ENCODE peak calls at places on chromosome 1, in five cellular contexts. W is osteocyte, E is Daoy, S is thyroid gland, Q is neural crest cell. X is an unnamed sample.

GRCh38 chr1:109773203-109773899 is 9.6 kb upstream of the EPS8L3 start:
- DNase-seq in W (peak), E (peak), S (peak), Q (peak), X (peak)

GRCh38 chr1:25973610-25974355 is 24.1 kb downstream of the PAFAH2 start:
- DNase-seq in W (no peak), E (peak), S (no peak), Q (no peak), X (no peak)

GRCh38 chr1:92298573-92299476 is at the start of the genes GLMN and RPAP2:
- DNase-seq in W (peak), E (peak), S (peak), Q (peak), X (peak)

GRCh38 chr1:45843474-45843905 is 40.1 kb downstream of the MAST2 start:
- DNase-seq in W (no peak), E (no peak), S (no peak), Q (no peak), X (no peak)

GRCh38 chr1:81800741-81801031 is at the start of gene ADGRL2:
- DNase-seq in W (no peak), E (no peak), S (no peak), Q (peak), X (no peak)

GRCh38 chr1:204266504-204267034 is 52.8 kb upstream of the GOLT1A start:
- DNase-seq in W (no peak), E (no peak), S (no peak), Q (no peak), X (peak)

GRCh38 chr1:212930986-212931678 is 19.2 kb upstream of the VASH2 start:
- DNase-seq in W (no peak), E (no peak), S (no peak), Q (no peak), X (no peak)

GRCh38 chr1:27349784-27350672 is 8.2 kb downstream of the SYTL1 start:
- DNase-seq in W (no peak), E (peak), S (peak), Q (peak), X (peak)

X was measured in body of pancreas.